ENCODE peak calls at places on chromosomes 16 and 17, in ten cellular contexts. J is breast epithelium, L is GM12892, E is GM23338, Z is stomach, N is suprapubic skin, H is Panc1, B is sigmoid colon, W is HL-60, I is HCT116. T is an unnamed sample.

GRCh38 chr16:30666681-30667080 is 8.4 kb downstream of the FBRS start:
- DNase-seq in J (no peak), L (no peak), E (no peak), Z (no peak), N (no peak), H (no peak), B (no peak), W (no peak), I (no peak), T (no peak)

GRCh38 chr17:28849281-28849680 is 5.5 kb upstream of the ERAL1 start:
- DNase-seq in J (no peak), L (no peak), E (peak), Z (no peak), N (no peak), H (no peak), B (no peak), W (peak), I (no peak), T (no peak)

GRCh38 chr17:4833941-4834501 is 881 bp downstream of the MINK1 start:
- DNase-seq in J (no peak), L (no peak), E (peak), Z (no peak), N (no peak), H (no peak), B (peak), W (peak), I (no peak), T (no peak)

GRCh38 chr17:69423450-69423849 is 9.0 kb downstream of the MAP2K6 start:
- DNase-seq in J (no peak), L (no peak), E (no peak), Z (no peak), N (no peak), H (no peak), B (no peak), W (no peak), I (no peak), T (no peak)

GRCh38 chr17:48439875-48440505 is 10.0 kb upstream of the SKAP1 start:
- DNase-seq in J (no peak), L (no peak), E (no peak), Z (peak), N (no peak), H (no peak), B (no peak), W (no peak), I (no peak), T (no peak)

GRCh38 chr16:22308824-22309520 is 11.8 kb downstream of the POLR3E start:
- DNase-seq in J (no peak), L (no peak), E (no peak), Z (no peak), N (no peak), H (no peak), B (no peak), W (no peak), I (no peak), T (no peak)

GRCh38 chr17:2050871-2051387 is 4.0 kb upstream of the HIC1 start:
- DNase-seq in J (no peak), L (no peak), E (peak), Z (peak), N (no peak), H (no peak), B (peak), W (no peak), I (no peak), T (no peak)

GRCh38 chr16:88983157-88983556 is 6.2 kb upstream of the CBFA2T3 start:
- DNase-seq in J (no peak), L (no peak), E (no peak), Z (no peak), N (no peak), H (no peak), B (no peak), W (no peak), I (no peak), T (no peak)

GRCh38 chr17:9227819-9228407 is 206.6 kb downstream of the NTN1 start:
- DNase-seq in J (no peak), L (no peak), E (no peak), Z (no peak), N (no peak), H (no peak), B (no peak), W (no peak), I (no peak), T (no peak)

GRCh38 chr17:58710948-58711552 is 18.6 kb downstream of the RAD51C start:
- DNase-seq in J (no peak), L (no peak), E (peak), Z (peak), N (no peak), H (peak), B (no peak), W (peak), I (peak), T (no peak)

GRCh38 chr17:62653831-62654829 is 26.7 kb downstream of the MRC2 start:
- DNase-seq in J (no peak), L (no peak), E (no peak), Z (peak), N (no peak), H (no peak), B (peak), W (peak), I (no peak), T (no peak)

GRCh38 chr16:69330286-69331109 is at the start of gene PDF:
- DNase-seq in J (peak), L (peak), E (peak), Z (peak), N (peak), H (no peak), B (peak), W (peak), I (peak), T (peak)

GRCh38 chr17:75835315-75835987 is 8.8 kb downstream of the UNC13D start:
- DNase-seq in J (no peak), L (no peak), E (peak), Z (no peak), N (no peak), H (no peak), B (no peak), W (no peak), I (no peak), T (no peak)

GRCh38 chr16:68272501-68273209 is 8.3 kb downstream of the SLC7A6 start:
- DNase-seq in J (no peak), L (no peak), E (no peak), Z (peak), N (no peak), H (no peak), B (no peak), W (no peak), I (no peak), T (no peak)

GRCh38 chr17:67466251-67466650 is 89.2 kb downstream of the PITPNC1 start:
- DNase-seq in J (no peak), L (no peak), E (no peak), Z (no peak), N (no peak), H (no peak), B (no peak), W (no peak), I (no peak), T (no peak)

GRCh38 chr17:71501716-71502115 is 619.1 kb upstream of the SOX9 start:
- DNase-seq in J (no peak), L (no peak), E (no peak), Z (no peak), N (no peak), H (no peak), B (no peak), W (no peak), I (no peak), T (no peak)

GRCh38 chr16:23826528-23827244 is 9.1 kb upstream of the PRKCB start:
- DNase-seq in J (no peak), L (no peak), E (no peak), Z (no peak), N (no peak), H (no peak), B (no peak), W (peak), I (no peak), T (peak)

GRCh38 chr17:79324219-79324618 is 249.6 kb downstream of the ENGASE start:
- DNase-seq in J (no peak), L (no peak), E (no peak), Z (no peak), N (no peak), H (no peak), B (no peak), W (no peak), I (no peak), T (no peak)

GRCh38 chr16:86516618-86517003 is 6.3 kb downstream of the FOXF1 start:
- DNase-seq in J (no peak), L (no peak), E (no peak), Z (no peak), N (no peak), H (no peak), B (peak), W (no peak), I (no peak), T (no peak)

GRCh38 chr17:49365667-49366066 is 3.6 kb upstream of the ZNF652 start:
- DNase-seq in J (no peak), L (no peak), E (peak), Z (no peak), N (no peak), H (no peak), B (no peak), W (peak), I (peak), T (no peak)

GRCh38 chr17:76458580-76459490 is 5.9 kb upstream of the UBE2O start:
- DNase-seq in J (no peak), L (peak), E (peak), Z (peak), N (no peak), H (no peak), B (no peak), W (peak), I (peak), T (no peak)

GRCh38 chr16:88010343-88010970 is 59.2 kb downstream of the BANP start:
- DNase-seq in J (no peak), L (no peak), E (no peak), Z (peak), N (no peak), H (no peak), B (peak), W (no peak), I (no peak), T (no peak)

GRCh38 chr16:89395150-89396142 is 94.9 kb downstream of the ANKRD11 start:
- DNase-seq in J (peak), L (no peak), E (no peak), Z (peak), N (peak), H (peak), B (peak), W (no peak), I (no peak), T (no peak)

GRCh38 chr17:80270836-80271235 is 10.2 kb downstream of the RNF213 start:
- DNase-seq in J (no peak), L (no peak), E (peak), Z (no peak), N (no peak), H (no peak), B (no peak), W (no peak), I (no peak), T (no peak)

GRCh38 chr16:71230122-71230845 is at the start of gene HYDIN:
- DNase-seq in J (peak), L (no peak), E (peak), Z (no peak), N (no peak), H (no peak), B (no peak), W (no peak), I (no peak), T (no peak)

GRCh38 chr17:56121661-56122060 is 31.6 kb upstream of the ANKFN1 start:
- DNase-seq in J (no peak), L (no peak), E (peak), Z (no peak), N (no peak), H (no peak), B (no peak), W (peak), I (no peak), T (no peak)

GRCh38 chr16:81523387-81524115 is 78.9 kb downstream of the CMIP start:
- DNase-seq in J (peak), L (no peak), E (no peak), Z (peak), N (no peak), H (peak), B (no peak), W (no peak), I (peak), T (no peak)

GRCh38 chr17:80920406-80920805 is 71.2 kb upstream of the CHMP6 start:
- DNase-seq in J (no peak), L (no peak), E (no peak), Z (no peak), N (peak), H (no peak), B (peak), W (no peak), I (no peak), T (no peak)

GRCh38 chr16:82979406-82980111 is 352.8 kb downstream of the CDH13 start:
- DNase-seq in J (no peak), L (no peak), E (no peak), Z (no peak), N (no peak), H (no peak), B (no peak), W (no peak), I (no peak), T (no peak)

GRCh38 chr16:70476272-70477020 is 22.1 kb downstream of the FCSK start:
- DNase-seq in J (no peak), L (peak), E (no peak), Z (peak), N (no peak), H (no peak), B (no peak), W (no peak), I (peak), T (peak)

GRCh38 chr17:50421308-50422031 is 4.5 kb upstream of the ACSF2 start:
- DNase-seq in J (no peak), L (no peak), E (no peak), Z (no peak), N (no peak), H (no peak), B (no peak), W (no peak), I (no peak), T (no peak)

GRCh38 chr17:70968302-70968701 is 799.0 kb downstream of the KCNJ2 start:
- DNase-seq in J (no peak), L (no peak), E (no peak), Z (no peak), N (no peak), H (no peak), B (no peak), W (no peak), I (no peak), T (no peak)

GRCh38 chr17:10744509-10745000 is 14.7 kb upstream of the TMEM220 start:
- DNase-seq in J (no peak), L (no peak), E (no peak), Z (peak), N (no peak), H (no peak), B (peak), W (no peak), I (no peak), T (no peak)

GRCh38 chr16:17328971-17329370 is 141.8 kb downstream of the XYLT1 start:
- DNase-seq in J (no peak), L (no peak), E (no peak), Z (no peak), N (no peak), H (no peak), B (peak), W (no peak), I (no peak), T (no peak)

GRCh38 chr17:81968396-81968745 is 7.4 kb upstream of the NOTUM start:
- DNase-seq in J (no peak), L (no peak), E (no peak), Z (no peak), N (no peak), H (no peak), B (no peak), W (no peak), I (no peak), T (no peak)

GRCh38 chr17:63534078-63534570 is 11.0 kb downstream of the KCNH6 start:
- DNase-seq in J (no peak), L (no peak), E (no peak), Z (no peak), N (no peak), H (no peak), B (no peak), W (no peak), I (no peak), T (no peak)

GRCh38 chr16:30351586-30352419 is 3.3 kb downstream of the CD2BP2 start:
- DNase-seq in J (peak), L (no peak), E (no peak), Z (peak), N (no peak), H (no peak), B (peak), W (no peak), I (peak), T (no peak)

GRCh38 chr17:53607475-53607874 is 215.3 kb upstream of the KIF2B start:
- DNase-seq in J (no peak), L (no peak), E (peak), Z (no peak), N (no peak), H (no peak), B (no peak), W (no peak), I (no peak), T (no peak)
- TF ChIP-seq POLR2AphosphoS5 in J (no peak), L (no peak), E (no peak), Z (no peak), N (no peak), H (no peak), B (no peak), W (no peak), I (no peak), T (no peak)

GRCh38 chr16:85136213-85136704 is 24.0 kb upstream of the CIBAR2 start:
- DNase-seq in J (no peak), L (no peak), E (no peak), Z (no peak), N (no peak), H (no peak), B (peak), W (peak), I (no peak), T (no peak)

GRCh38 chr16:85136705-85137322 is 24.5 kb upstream of the CIBAR2 start:
- DNase-seq in J (no peak), L (no peak), E (peak), Z (peak), N (no peak), H (no peak), B (peak), W (no peak), I (no peak), T (no peak)

GRCh38 chr16:85138073-85138824 is 26.0 kb upstream of the CIBAR2 start:
- DNase-seq in J (no peak), L (no peak), E (no peak), Z (no peak), N (no peak), H (no peak), B (no peak), W (no peak), I (no peak), T (no peak)

GRCh38 chr16:85138825-85139627 is 26.8 kb upstream of the CIBAR2 start:
- DNase-seq in J (no peak), L (no peak), E (no peak), Z (no peak), N (no peak), H (no peak), B (no peak), W (no peak), I (no peak), T (no peak)

GRCh38 chr16:85137323-85138072 is 25.2 kb upstream of the CIBAR2 start:
- DNase-seq in J (peak), L (no peak), E (no peak), Z (peak), N (peak), H (no peak), B (peak), W (no peak), I (no peak), T (no peak)
- TF ChIP-seq POLR2AphosphoS5 in J (peak), L (no peak), E (no peak), Z (peak), N (peak), H (no peak), B (peak), W (no peak), I (no peak), T (no peak)

DNA sequence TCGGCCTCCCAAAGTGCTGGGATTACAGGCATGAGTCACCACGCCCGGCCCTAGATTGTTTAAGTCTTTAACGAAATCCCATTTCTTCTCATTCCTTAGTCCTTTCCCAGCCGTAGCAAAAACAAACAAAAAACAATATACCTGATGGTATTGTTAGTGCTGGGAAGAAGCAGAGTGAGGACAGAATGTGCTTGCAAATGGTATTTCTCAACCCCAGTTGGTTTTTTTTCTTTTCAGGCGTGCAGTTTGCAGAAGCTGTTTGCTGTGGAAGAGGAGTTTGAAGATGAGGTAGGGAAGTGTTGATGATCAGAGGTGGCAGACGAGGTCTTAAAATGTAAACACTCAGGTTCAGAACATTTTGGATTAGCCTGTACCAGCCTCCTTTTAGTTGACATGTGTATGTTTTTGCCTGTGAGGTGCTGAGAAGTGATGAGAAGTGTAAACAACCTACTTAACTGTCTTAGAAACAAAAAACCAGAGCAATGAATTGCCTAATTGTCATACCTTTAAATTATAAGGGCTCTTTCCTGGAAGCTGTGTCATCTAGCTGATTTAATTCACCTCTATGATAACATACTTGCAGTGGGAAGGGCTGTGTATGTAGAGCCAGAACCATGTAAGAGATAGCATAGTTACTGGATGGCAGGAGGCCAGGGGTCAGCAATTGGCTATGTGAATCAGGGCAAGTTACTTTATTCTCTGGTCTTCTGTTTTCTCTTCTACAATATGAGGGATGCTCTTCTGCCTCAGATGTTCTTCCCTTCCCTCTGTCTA is 3.4 kb downstream of the HROB start:
- DNase-seq in J (no peak), L (no peak), E (no peak), Z (no peak), N (no peak), H (no peak), B (no peak), W (peak), I (no peak), T (no peak)
- TF ChIP-seq POLR2AphosphoS5 in J (no peak), L (no peak), E (no peak), Z (no peak), N (no peak), H (no peak), B (no peak), W (no peak), I (no peak), T (no peak)

DNA sequence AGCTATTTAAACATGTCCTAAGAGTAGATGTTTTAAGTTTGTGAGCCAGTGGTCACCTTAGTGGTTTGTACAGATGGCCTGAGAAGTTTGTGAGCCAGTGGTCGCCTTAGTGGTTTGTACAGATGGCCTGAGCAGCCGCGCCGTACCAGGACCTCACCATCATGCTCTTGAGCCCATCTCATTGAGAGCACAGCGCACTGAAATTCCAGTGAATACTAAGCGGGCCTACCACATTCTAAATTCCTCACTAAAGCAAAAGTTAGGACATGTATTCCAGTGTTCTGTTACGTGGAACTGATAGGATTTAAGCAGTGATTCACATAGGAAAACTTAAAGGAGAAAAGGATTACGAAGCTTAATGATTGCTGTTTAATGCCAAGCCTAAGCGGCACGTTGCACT is 3.9 kb downstream of the USP10 start:
- DNase-seq in J (no peak), L (no peak), E (no peak), Z (no peak), N (no peak), H (no peak), B (peak), W (no peak), I (no peak), T (no peak)
- TF ChIP-seq POLR2AphosphoS5 in J (no peak), L (no peak), E (no peak), Z (no peak), N (no peak), H (no peak), B (no peak), W (no peak), I (no peak), T (no peak)

GRCh38 chr17:40315206-40315605 is 6.2 kb downstream of the RARA start:
- DNase-seq in J (peak), L (no peak), E (no peak), Z (peak), N (peak), H (no peak), B (no peak), W (no peak), I (no peak), T (no peak)

GRCh38 chr17:40312893-40313659 is 4.1 kb downstream of the RARA start:
- DNase-seq in J (no peak), L (no peak), E (no peak), Z (no peak), N (peak), H (no peak), B (peak), W (no peak), I (no peak), T (no peak)

GRCh38 chr17:40313660-40314556 is 4.9 kb downstream of the RARA start:
- DNase-seq in J (no peak), L (no peak), E (no peak), Z (no peak), N (peak), H (no peak), B (no peak), W (no peak), I (no peak), T (no peak)

GRCh38 chr17:40315678-40316570 is 6.9 kb downstream of the RARA start:
- DNase-seq in J (no peak), L (no peak), E (no peak), Z (peak), N (peak), H (no peak), B (peak), W (peak), I (no peak), T (no peak)

GRCh38 chr17:40314557-40314953 is 5.6 kb downstream of the RARA start:
- DNase-seq in J (peak), L (no peak), E (no peak), Z (peak), N (peak), H (peak), B (peak), W (peak), I (peak), T (no peak)
- TF ChIP-seq POLR2AphosphoS5 in J (peak), L (no peak), E (no peak), Z (peak), N (peak), H (peak), B (peak), W (peak), I (peak), T (no peak)

GRCh38 chr17:7222093-7222971 is 2.6 kb downstream of the ACADVL start:
- DNase-seq in J (no peak), L (no peak), E (no peak), Z (no peak), N (no peak), H (no peak), B (no peak), W (no peak), I (no peak), T (no peak)
- TF ChIP-seq POLR2AphosphoS5 in J (no peak), L (no peak), E (peak), Z (no peak), N (no peak), H (peak), B (no peak), W (peak), I (peak), T (peak)

T was measured in GM12891.